ENCODE peak calls at places on chromosomes 16 and 17, in seven cellular contexts. One of them, this sample, is unnamed. For H3K9me3, the result is how much of the 10 kb centered on the place peaks cover.

GRCh38 chr17:75758131-75758905 is 6.7 kb downstream of the GALK1 start:
- DNase-seq in CD8-positive, alpha-beta memory T cell: no peak
- DNase-seq in prostate gland: no peak
- DNase-seq in SK-N-SH: peak
- DNase-seq in heart right ventricle: no peak
- DNase-seq in hepatocyte: no peak
- DNase-seq in neuronal stem cell: no peak
- DNase-seq in this sample: no peak

GRCh38 chr16:62190426-62190825 is 154.2 kb upstream of the CDH8 start:
- DNase-seq in CD8-positive, alpha-beta memory T cell: no peak
- DNase-seq in prostate gland: no peak
- DNase-seq in SK-N-SH: peak
- DNase-seq in heart right ventricle: no peak
- DNase-seq in hepatocyte: peak
- DNase-seq in neuronal stem cell: peak
- DNase-seq in this sample: no peak

GRCh38 chr16:11160676-11161115 is 95.3 kb downstream of the SOCS1 start:
- DNase-seq in CD8-positive, alpha-beta memory T cell: no peak
- DNase-seq in prostate gland: no peak
- DNase-seq in SK-N-SH: no peak
- DNase-seq in heart right ventricle: no peak
- DNase-seq in hepatocyte: no peak
- DNase-seq in neuronal stem cell: no peak
- DNase-seq in this sample: no peak

GRCh38 chr17:51435641-51436091 is 175.3 kb downstream of the UTP18 start:
- DNase-seq in CD8-positive, alpha-beta memory T cell: peak
- DNase-seq in prostate gland: peak
- DNase-seq in SK-N-SH: peak
- DNase-seq in heart right ventricle: peak
- DNase-seq in hepatocyte: peak
- DNase-seq in neuronal stem cell: peak
- DNase-seq in this sample: peak

GRCh38 chr16:86519649-86520316 is 9.5 kb downstream of the FOXF1 start:
- DNase-seq in CD8-positive, alpha-beta memory T cell: peak
- DNase-seq in prostate gland: peak
- DNase-seq in SK-N-SH: peak
- DNase-seq in heart right ventricle: peak
- DNase-seq in hepatocyte: peak
- DNase-seq in neuronal stem cell: peak
- DNase-seq in this sample: peak

GRCh38 chr17:61461967-61462733 is 9.9 kb downstream of the TBX4 start:
- DNase-seq in CD8-positive, alpha-beta memory T cell: no peak
- DNase-seq in prostate gland: no peak
- DNase-seq in SK-N-SH: peak
- DNase-seq in heart right ventricle: no peak
- DNase-seq in hepatocyte: peak
- DNase-seq in neuronal stem cell: no peak
- DNase-seq in this sample: no peak

GRCh38 chr17:41444186-41444585 is 3.4 kb upstream of the KRT38 start:
- DNase-seq in CD8-positive, alpha-beta memory T cell: no peak
- DNase-seq in prostate gland: no peak
- DNase-seq in SK-N-SH: no peak
- DNase-seq in heart right ventricle: no peak
- DNase-seq in hepatocyte: no peak
- DNase-seq in neuronal stem cell: no peak
- DNase-seq in this sample: no peak

GRCh38 chr17:7467498-7467897 is 11.9 kb downstream of the ZBTB4 start:
- DNase-seq in CD8-positive, alpha-beta memory T cell: no peak
- DNase-seq in prostate gland: no peak
- DNase-seq in SK-N-SH: no peak
- DNase-seq in heart right ventricle: no peak
- DNase-seq in hepatocyte: no peak
- DNase-seq in neuronal stem cell: no peak
- DNase-seq in this sample: no peak

GRCh38 chr17:28008526-28008925 is 34.0 kb upstream of the NLK start:
- DNase-seq in CD8-positive, alpha-beta memory T cell: no peak
- DNase-seq in prostate gland: peak
- DNase-seq in SK-N-SH: no peak
- DNase-seq in heart right ventricle: peak
- DNase-seq in hepatocyte: peak
- DNase-seq in neuronal stem cell: peak
- DNase-seq in this sample: peak

GRCh38 chr16:2250652-2251280 is 621 bp downstream of the ECI1 start:
- DNase-seq in CD8-positive, alpha-beta memory T cell: peak
- DNase-seq in prostate gland: no peak
- DNase-seq in SK-N-SH: no peak
- DNase-seq in heart right ventricle: no peak
- DNase-seq in hepatocyte: no peak
- DNase-seq in neuronal stem cell: peak
- DNase-seq in this sample: peak

GRCh38 chr17:50290074-50290702 is 15.9 kb downstream of the TMEM92 start:
- DNase-seq in CD8-positive, alpha-beta memory T cell: no peak
- DNase-seq in prostate gland: peak
- DNase-seq in SK-N-SH: no peak
- DNase-seq in heart right ventricle: peak
- DNase-seq in hepatocyte: peak
- DNase-seq in neuronal stem cell: no peak
- DNase-seq in this sample: peak

GRCh38 chr17:56171186-56171959 is 18.1 kb downstream of the ANKFN1 start:
- DNase-seq in CD8-positive, alpha-beta memory T cell: no peak
- DNase-seq in prostate gland: no peak
- DNase-seq in SK-N-SH: no peak
- DNase-seq in heart right ventricle: no peak
- DNase-seq in hepatocyte: no peak
- DNase-seq in neuronal stem cell: no peak
- DNase-seq in this sample: no peak

GRCh38 chr17:40442392-40443195 is 656 bp upstream of the IGFBP4 start:
- DNase-seq in CD8-positive, alpha-beta memory T cell: no peak
- DNase-seq in prostate gland: no peak
- DNase-seq in SK-N-SH: no peak
- DNase-seq in heart right ventricle: peak
- DNase-seq in hepatocyte: no peak
- DNase-seq in neuronal stem cell: no peak
- DNase-seq in this sample: peak

GRCh38 chr16:56933828-56934598 is 2.1 kb downstream of the HERPUD1 start:
- DNase-seq in CD8-positive, alpha-beta memory T cell: no peak
- DNase-seq in prostate gland: no peak
- DNase-seq in SK-N-SH: no peak
- DNase-seq in heart right ventricle: no peak
- DNase-seq in hepatocyte: no peak
- DNase-seq in neuronal stem cell: no peak
- DNase-seq in this sample: no peak

GRCh38 chr17:82058230-82058854 is 6.6 kb downstream of the GPS1 start:
- DNase-seq in CD8-positive, alpha-beta memory T cell: no peak
- DNase-seq in prostate gland: no peak
- DNase-seq in SK-N-SH: no peak
- DNase-seq in heart right ventricle: peak
- DNase-seq in hepatocyte: no peak
- DNase-seq in neuronal stem cell: no peak
- DNase-seq in this sample: no peak

GRCh38 chr16:87560428-87561199 is 41.7 kb upstream of the JPH3 start:
- DNase-seq in CD8-positive, alpha-beta memory T cell: no peak
- DNase-seq in prostate gland: no peak
- DNase-seq in SK-N-SH: peak
- DNase-seq in heart right ventricle: peak
- DNase-seq in hepatocyte: no peak
- DNase-seq in neuronal stem cell: no peak
- DNase-seq in this sample: peak

GRCh38 chr16:47851026-47851610 is 304.7 kb downstream of the ABCC12 start:
- DNase-seq in CD8-positive, alpha-beta memory T cell: no peak
- DNase-seq in prostate gland: no peak
- DNase-seq in SK-N-SH: peak
- DNase-seq in heart right ventricle: no peak
- DNase-seq in hepatocyte: no peak
- DNase-seq in neuronal stem cell: no peak
- DNase-seq in this sample: no peak

GRCh38 chr17:41049110-41049509 is 2.0 kb upstream of the KRTAP2-1 start:
- DNase-seq in CD8-positive, alpha-beta memory T cell: no peak
- DNase-seq in prostate gland: no peak
- DNase-seq in SK-N-SH: no peak
- DNase-seq in heart right ventricle: no peak
- DNase-seq in hepatocyte: no peak
- DNase-seq in neuronal stem cell: no peak
- DNase-seq in this sample: no peak

GRCh38 chr16:35148748-35149147 is 1689.3 kb downstream of the TP53TG3F start:
- DNase-seq in CD8-positive, alpha-beta memory T cell: no peak
- DNase-seq in prostate gland: no peak
- DNase-seq in SK-N-SH: no peak
- DNase-seq in heart right ventricle: no peak
- DNase-seq in hepatocyte: no peak
- DNase-seq in neuronal stem cell: no peak
- DNase-seq in this sample: no peak
- H3K9me3 ChIP-seq in CD8-positive, alpha-beta memory T cell: under half
- H3K9me3 ChIP-seq in prostate gland: under half
- H3K9me3 ChIP-seq in SK-N-SH: under half
- H3K9me3 ChIP-seq in heart right ventricle: under half
- H3K9me3 ChIP-seq in hepatocyte: under half
- H3K9me3 ChIP-seq in neuronal stem cell: half or more
- H3K9me3 ChIP-seq in this sample: under half

GRCh38 chr17:74754832-74755231 is 6.4 kb downstream of the NHERF1 start:
- DNase-seq in CD8-positive, alpha-beta memory T cell: no peak
- DNase-seq in prostate gland: no peak
- DNase-seq in SK-N-SH: no peak
- DNase-seq in heart right ventricle: no peak
- DNase-seq in hepatocyte: no peak
- DNase-seq in neuronal stem cell: no peak
- DNase-seq in this sample: no peak
- H3K4me3 ChIP-seq in CD8-positive, alpha-beta memory T cell: peak
- H3K4me3 ChIP-seq in prostate gland: no peak
- H3K4me3 ChIP-seq in SK-N-SH: no peak
- H3K4me3 ChIP-seq in heart right ventricle: no peak
- H3K4me3 ChIP-seq in hepatocyte: no peak
- H3K4me3 ChIP-seq in neuronal stem cell: no peak
- H3K4me3 ChIP-seq in this sample: no peak

DNA sequence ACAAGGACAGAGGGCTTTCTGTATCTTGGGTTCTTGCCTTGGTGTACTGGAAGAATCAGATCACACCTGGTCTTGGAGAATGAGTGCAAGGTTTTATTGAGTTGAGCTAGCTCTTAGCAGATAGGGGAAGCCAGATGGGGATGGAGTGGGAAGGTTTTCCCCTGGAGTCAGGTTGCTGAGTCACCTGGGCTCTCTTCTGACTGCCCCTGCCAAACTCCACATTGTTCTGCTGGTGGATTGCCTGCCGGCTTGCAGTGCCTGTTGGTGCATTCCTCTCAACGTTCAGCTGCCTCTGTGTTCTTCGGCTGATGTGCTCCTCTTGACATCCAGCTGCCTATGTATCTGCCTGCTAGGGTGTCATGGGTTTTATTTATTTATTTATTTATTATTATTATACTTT is 1431.1 kb downstream of the CDH8 start:
- DNase-seq in CD8-positive, alpha-beta memory T cell: no peak
- DNase-seq in prostate gland: no peak
- DNase-seq in SK-N-SH: no peak
- DNase-seq in heart right ventricle: no peak
- DNase-seq in hepatocyte: no peak
- DNase-seq in neuronal stem cell: no peak
- DNase-seq in this sample: no peak
- H3K9me3 ChIP-seq in CD8-positive, alpha-beta memory T cell: under half
- H3K9me3 ChIP-seq in prostate gland: under half
- H3K9me3 ChIP-seq in SK-N-SH: under half
- H3K9me3 ChIP-seq in heart right ventricle: under half
- H3K9me3 ChIP-seq in hepatocyte: under half
- H3K9me3 ChIP-seq in neuronal stem cell: under half
- H3K9me3 ChIP-seq in this sample: under half

GRCh38 chr16:66551788-66552287 is 538 bp upstream of the CKLF start:
- DNase-seq in CD8-positive, alpha-beta memory T cell: no peak
- DNase-seq in prostate gland: no peak
- DNase-seq in SK-N-SH: no peak
- DNase-seq in heart right ventricle: no peak
- DNase-seq in hepatocyte: no peak
- DNase-seq in neuronal stem cell: no peak
- DNase-seq in this sample: no peak

GRCh38 chr16:66553223-66553622 is 847 bp downstream of the CKLF start:
- DNase-seq in CD8-positive, alpha-beta memory T cell: no peak
- DNase-seq in prostate gland: no peak
- DNase-seq in SK-N-SH: no peak
- DNase-seq in heart right ventricle: no peak
- DNase-seq in hepatocyte: no peak
- DNase-seq in neuronal stem cell: no peak
- DNase-seq in this sample: peak

GRCh38 chr16:66549284-66550131 is at the start of gene TK2:
- DNase-seq in CD8-positive, alpha-beta memory T cell: peak
- DNase-seq in prostate gland: peak
- DNase-seq in SK-N-SH: peak
- DNase-seq in heart right ventricle: peak
- DNase-seq in hepatocyte: peak
- DNase-seq in neuronal stem cell: peak
- DNase-seq in this sample: peak

GRCh38 chr16:66552288-66553143 is at the start of gene CKLF:
- DNase-seq in CD8-positive, alpha-beta memory T cell: peak
- DNase-seq in prostate gland: peak
- DNase-seq in SK-N-SH: peak
- DNase-seq in heart right ventricle: peak
- DNase-seq in hepatocyte: peak
- DNase-seq in neuronal stem cell: peak
- DNase-seq in this sample: peak

DNA sequence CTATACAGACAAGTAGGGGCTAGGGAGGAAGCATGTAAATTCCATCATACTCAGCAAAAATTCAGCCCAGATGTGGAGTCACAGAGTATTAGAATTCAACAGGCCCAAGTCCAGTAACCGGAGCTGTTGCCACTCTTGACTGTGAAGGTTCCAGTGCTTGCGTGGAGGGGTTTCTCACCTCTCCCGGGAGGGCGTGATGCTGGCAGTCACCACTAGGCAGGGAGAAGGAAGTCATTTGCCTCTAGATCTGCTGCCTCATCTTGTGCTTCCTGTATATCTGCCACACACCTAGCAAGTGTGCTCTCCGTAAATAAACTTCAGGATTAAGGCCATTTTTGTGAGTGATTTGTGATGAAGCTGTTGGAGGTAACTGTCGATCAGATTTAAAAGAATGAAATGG is 1.0 kb upstream of the CKLF start:
- DNase-seq in CD8-positive, alpha-beta memory T cell: peak
- DNase-seq in prostate gland: no peak
- DNase-seq in SK-N-SH: peak
- DNase-seq in heart right ventricle: no peak
- DNase-seq in hepatocyte: peak
- DNase-seq in neuronal stem cell: no peak
- DNase-seq in this sample: peak
- H3K4me3 ChIP-seq in CD8-positive, alpha-beta memory T cell: peak
- H3K4me3 ChIP-seq in prostate gland: no peak
- H3K4me3 ChIP-seq in SK-N-SH: no peak
- H3K4me3 ChIP-seq in heart right ventricle: peak
- H3K4me3 ChIP-seq in hepatocyte: no peak
- H3K4me3 ChIP-seq in neuronal stem cell: no peak
- H3K4me3 ChIP-seq in this sample: no peak